ENCODE peak calls at places on chromosomes 7 and 10, in five cellular contexts. L, R, C, E and K are unnamed samples.

GRCh38 chr10:114337510-114338462 is 66.5 kb downstream of the AFAP1L2 start:
- DNase-seq in L (peak; percentile 21), R (no peak), C (peak; percentile 57), E (no peak), K (no peak)

GRCh38 chr7:74656421-74656910 is 1.1 kb upstream of the GTF2I start:
- DNase-seq in L (no peak), R (peak; percentile 82), C (peak; percentile 32), E (peak; percentile 51), K (peak; percentile 45)

GRCh38 chr10:86349474-86349873 is 17.1 kb downstream of the GRID1 start:
- DNase-seq in L (no peak), R (peak; percentile 56), C (peak; percentile 73), E (peak; percentile 60), K (peak; percentile 64)

GRCh38 chr10:72505435-72505834 is 120.4 kb downstream of the MICU1 start:
- DNase-seq in L (no peak), R (no peak), C (no peak), E (no peak), K (no peak)

GRCh38 chr7:148044173-148044572 is 546.4 kb upstream of the C7orf33 start:
- DNase-seq in L (no peak), R (no peak), C (no peak), E (no peak), K (no peak)

GRCh38 chr7:78530351-78530750 is 731.8 kb downstream of the PHTF2 start:
- DNase-seq in L (no peak), R (no peak), C (no peak), E (peak; percentile 21), K (peak; percentile 5)

GRCh38 chr10:50600831-50601466 is 22.8 kb downstream of the SGMS1 start:
- DNase-seq in L (no peak), R (no peak), C (no peak), E (no peak), K (peak; percentile 14)

GRCh38 chr10:112137381-112137987 is 46.1 kb downstream of the GPAM start:
- DNase-seq in L (no peak), R (peak; percentile 70), C (peak; percentile 95), E (peak; percentile 42), K (peak; percentile 60)

GRCh38 chr7:30938435-30939316 is 25.1 kb upstream of the GHRHR start:
- DNase-seq in L (peak; percentile 32), R (peak; percentile 90), C (peak; percentile 98), E (peak; percentile 61), K (peak; percentile 81)

GRCh38 chr7:24741691-24742639 is 15.3 kb downstream of the GSDME start:
- DNase-seq in L (no peak), R (no peak), C (no peak), E (no peak), K (peak; percentile 95)
- TF ChIP-seq ESRRA in L (no peak), R (no peak), C (no peak), E (no peak), K (no peak)

DNA sequence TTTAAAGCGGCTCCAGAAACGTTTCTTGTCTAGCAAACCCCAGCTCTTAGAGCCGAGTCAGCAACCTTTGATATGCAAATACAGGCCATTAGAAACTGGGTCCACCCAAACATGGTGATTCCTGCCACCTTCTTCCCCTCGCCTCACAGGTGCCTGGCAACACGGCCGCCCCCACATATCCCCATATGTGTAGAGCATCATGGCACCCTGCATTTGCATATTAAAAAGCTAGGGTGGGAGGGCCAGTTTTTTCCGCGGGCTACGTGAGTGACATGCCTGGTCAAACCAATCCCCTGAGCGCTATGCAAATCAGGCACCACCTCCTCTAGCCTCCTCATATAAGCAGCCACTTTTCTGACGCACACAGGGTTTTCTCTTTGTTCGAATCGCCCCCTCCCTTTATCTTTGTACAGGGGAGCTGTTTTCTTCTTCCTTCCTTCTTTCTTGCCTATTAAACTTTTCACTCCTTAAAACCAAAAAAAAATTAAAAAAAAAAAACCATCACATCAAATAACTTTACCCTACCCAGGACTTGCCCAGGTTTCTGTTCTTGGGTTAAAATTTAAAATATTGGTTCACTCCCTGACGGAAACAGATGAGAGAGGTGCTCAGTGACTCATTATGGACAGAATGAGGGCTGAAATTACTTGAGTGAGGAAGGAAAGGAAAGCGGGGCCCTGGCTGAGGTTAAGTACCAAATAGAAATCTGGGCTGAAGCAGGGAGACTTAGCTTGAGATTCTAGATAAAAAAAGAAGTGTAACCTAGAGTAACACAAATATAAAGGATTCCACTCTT is 59.8 kb downstream of the COA1 start:
- DNase-seq in L (no peak), R (peak; percentile 25), C (peak; percentile 85), E (no peak), K (peak; percentile 30)
- TF ChIP-seq ESRRA in L (no peak), R (no peak), C (no peak), E (no peak), K (no peak)

GRCh38 chr7:56219017-56219416 is 102.8 kb upstream of the NUPR2 start:
- DNase-seq in L (no peak), R (no peak), C (no peak), E (no peak), K (no peak)

GRCh38 chr7:56218510-56218909 is 102.3 kb upstream of the NUPR2 start:
- DNase-seq in L (no peak), R (no peak), C (no peak), E (no peak), K (no peak)

GRCh38 chr7:56222866-56223265 is 106.6 kb upstream of the NUPR2 start:
- DNase-seq in L (no peak), R (no peak), C (no peak), E (no peak), K (no peak)
- TF ChIP-seq ESRRA in L (no peak), R (no peak), C (no peak), E (no peak), K (no peak)

GRCh38 chr7:100942038-100942774 is 7.1 kb upstream of the MUC3A start:
- DNase-seq in L (no peak), R (no peak), C (no peak), E (no peak), K (no peak)
- TF ChIP-seq ESRRA in L (no peak), R (no peak), C (no peak), E (no peak), K (no peak)

GRCh38 chr10:16594106-16594505 is 72.4 kb upstream of the C1QL3 start:
- DNase-seq in L (no peak), R (no peak), C (no peak), E (no peak), K (no peak)

GRCh38 chr10:16602104-16602735 is 80.5 kb upstream of the C1QL3 start:
- DNase-seq in L (no peak), R (no peak), C (no peak), E (no peak), K (no peak)

GRCh38 chr10:16592327-16592854 is 70.7 kb upstream of the C1QL3 start:
- DNase-seq in L (no peak), R (no peak), C (no peak), E (no peak), K (no peak)

GRCh38 chr10:16599662-16600061 is 78.0 kb upstream of the C1QL3 start:
- DNase-seq in L (no peak), R (no peak), C (no peak), E (no peak), K (no peak)

DNA sequence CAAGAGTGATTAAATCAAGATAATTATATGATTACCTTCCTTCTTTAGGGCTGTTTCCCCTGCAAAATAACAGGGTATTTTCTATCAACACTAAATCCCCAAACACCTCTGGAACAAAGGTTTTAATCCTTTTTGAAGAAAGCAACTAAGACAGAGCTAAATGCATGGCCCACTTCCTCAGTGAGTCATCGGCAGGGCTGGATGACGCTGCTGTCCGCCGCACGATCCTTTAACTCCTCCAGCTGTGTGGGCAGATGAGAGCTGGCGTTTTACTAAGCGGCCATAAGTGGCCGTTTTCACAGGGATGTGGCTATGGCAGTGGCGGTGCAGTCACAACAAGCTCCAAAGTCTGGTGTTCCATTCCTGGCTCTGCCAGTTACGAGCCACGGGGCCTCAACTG is 76.0 kb upstream of the C1QL3 start:
- DNase-seq in L (no peak), R (peak; percentile 69), C (no peak), E (no peak), K (no peak)
- TF ChIP-seq ESRRA in L (no peak), R (no peak), C (no peak), E (no peak), K (no peak)

DNA sequence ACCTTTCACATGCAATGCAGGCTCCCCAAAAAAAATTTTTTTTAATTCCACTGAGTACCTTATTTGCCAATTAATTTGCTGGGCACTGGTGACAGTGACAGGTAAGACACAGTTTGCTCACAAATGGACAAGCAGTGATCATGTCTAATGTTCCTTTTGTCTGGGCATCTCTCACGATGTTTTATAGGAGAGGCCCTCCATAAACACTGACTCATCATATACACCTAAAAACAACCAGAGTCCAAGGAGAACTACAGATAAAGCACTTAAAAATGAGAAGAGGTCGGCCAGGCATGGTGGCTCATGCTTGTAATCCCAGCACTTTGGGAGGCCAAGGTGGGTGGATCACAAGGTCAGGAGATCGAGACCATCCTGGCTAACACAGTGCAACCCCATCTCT is 105.1 kb downstream of the ATE1 start:
- DNase-seq in L (no peak), R (no peak), C (no peak), E (no peak), K (no peak)
- TF ChIP-seq ESRRA in L (no peak), R (no peak), C (no peak), E (no peak), K (no peak)

GRCh38 chr10:3535001-3535400 is 250.0 kb downstream of the KLF6 start:
- DNase-seq in L (no peak), R (no peak), C (no peak), E (no peak), K (no peak)

GRCh38 chr10:3538850-3539531 is 246.0 kb downstream of the KLF6 start:
- DNase-seq in L (no peak), R (peak; percentile 57), C (no peak), E (no peak), K (no peak)

GRCh38 chr10:3537518-3537917 is 247.5 kb downstream of the KLF6 start:
- DNase-seq in L (no peak), R (no peak), C (no peak), E (no peak), K (no peak)

GRCh38 chr10:3539696-3540383 is 245.2 kb downstream of the KLF6 start:
- DNase-seq in L (no peak), R (no peak), C (no peak), E (no peak), K (no peak)

DNA sequence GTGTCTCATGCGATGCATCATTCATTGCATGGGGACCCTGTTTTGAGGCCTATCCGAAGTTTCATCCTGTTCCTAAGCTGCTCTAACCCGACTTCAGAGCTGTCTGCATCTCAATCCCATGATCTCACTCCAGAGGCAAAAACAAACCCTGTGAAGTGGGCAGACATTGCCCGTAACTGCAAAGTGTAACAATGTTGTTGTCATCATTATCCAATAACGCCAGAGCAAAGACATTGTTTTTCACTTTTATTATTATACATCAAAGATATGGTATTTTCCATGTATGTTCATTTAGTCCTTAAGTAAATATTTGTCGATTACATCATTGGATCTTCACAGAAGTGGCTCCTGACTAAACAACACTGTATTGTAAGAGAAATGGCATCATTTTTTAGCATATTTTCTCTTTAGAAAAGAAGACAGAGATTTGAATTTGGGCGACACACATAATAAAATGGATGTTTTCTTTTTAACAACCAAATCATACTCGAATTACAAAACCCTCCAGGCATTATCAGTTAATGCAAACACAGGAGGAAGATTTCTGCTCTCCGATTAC is 246.6 kb downstream of the KLF6 start:
- DNase-seq in L (no peak), R (no peak), C (no peak), E (no peak), K (peak; percentile 13)
- TF ChIP-seq ESRRA in L (no peak), R (no peak), C (no peak), E (no peak), K (no peak)

GRCh38 chr10:100184426-100185219 is 1.2 kb downstream of the ERLIN1 start:
- DNase-seq in L (no peak), R (peak; percentile 62), C (no peak), E (peak; percentile 35), K (peak; percentile 23)
- TF ChIP-seq ESRRA in L (no peak), R (no peak), C (no peak), E (no peak), K (no peak)